ENCODE peak calls at places on chromosomes 13 and 19, in five cellular contexts. U is dorsolateral prefrontal cortex, X is OCI-LY7, C is cardiac fibroblast, Y is GM20000. P is an unnamed sample.

GRCh38 chr19:14661372-14661924 is 13.2 kb downstream of the ADGRE3 start:
- DNase-seq in U (no peak), X (no peak), C (no peak), Y (no peak), P (no peak)

GRCh38 chr13:44364601-44365000 is 9.0 kb upstream of the SERP2 start:
- DNase-seq in U (no peak), C (no peak), X (no peak), Y (no peak), P (no peak)

GRCh38 chr13:33624740-33625139 is 193.2 kb upstream of the RFC3 start:
- DNase-seq in C (no peak), U (no peak), X (peak), Y (no peak), P (no peak)

GRCh38 chr13:95020298-95020987 is 280.8 kb downstream of the ABCC4 start:
- DNase-seq in X (no peak), C (no peak), Y (no peak), U (no peak), P (no peak)

GRCh38 chr19:2653717-2654584 is 48.5 kb downstream of the GNG7 start:
- DNase-seq in Y (no peak), X (no peak), C (no peak), U (no peak), P (no peak)

GRCh38 chr19:11570039-11570462 is 7.4 kb downstream of the ACP5 start:
- DNase-seq in U (no peak), Y (no peak), C (no peak), X (peak), P (peak)

GRCh38 chr13:29936961-29937360 is 86.5 kb upstream of the UBL3 start:
- DNase-seq in C (no peak), X (no peak), Y (no peak), U (no peak), P (no peak)

GRCh38 chr13:99380402-99380801 is 73.2 kb upstream of the GPR183 start:
- DNase-seq in C (no peak), Y (no peak), U (no peak), X (no peak), P (no peak)

GRCh38 chr19:46411088-46412033 is 2.0 kb downstream of the CCDC8 start:
- DNase-seq in U (no peak), C (no peak), X (no peak), Y (no peak), P (no peak)

GRCh38 chr13:97574926-97575325 is 141.0 kb downstream of the RAP2A start:
- DNase-seq in C (peak), U (no peak), Y (peak), X (peak), P (peak)

GRCh38 chr19:28497137-28497536 is 715.8 kb downstream of the UQCRFS1 start:
- DNase-seq in U (no peak), Y (no peak), X (no peak), C (no peak), P (no peak)

GRCh38 chr19:33606556-33606955 is 15.2 kb upstream of the CHST8 start:
- DNase-seq in C (no peak), X (no peak), Y (no peak), U (no peak), P (no peak)